ENCODE peak calls at places on chromosomes 2 and 18, in ten cellular contexts. W is cardiac muscle cell, C is heart right ventricle, Q is astrocyte of the spinal cord, X is MM.1S, E is coronary artery, S is RWPE2, K is mucosa of descending colon, J is breast epithelium, Z is body of pancreas. P is an unnamed sample.

GRCh38 chr2:154402138-154402714 is 296.3 kb upstream of the KCNJ3 start:
- DNase-seq in W (peak), E (no peak), Z (no peak), K (no peak), S (no peak), Q (peak), C (no peak), X (peak), J (no peak), P (peak)

GRCh38 chr2:233240897-233241296 is 10.6 kb upstream of the ATG16L1 start:
- DNase-seq in J (no peak), Z (no peak), W (no peak), K (no peak), E (no peak), Q (no peak), X (peak), S (no peak), C (no peak), P (no peak)

GRCh38 chr2:25567406-25567805 is 106.0 kb downstream of the DTNB start:
- DNase-seq in S (no peak), X (peak), J (no peak), Z (peak), E (no peak), K (no peak), Q (peak), W (peak), C (no peak), P (peak)

GRCh38 chr18:23099621-23100020 is 35.7 kb upstream of the CABLES1 start:
- DNase-seq in Q (peak), W (no peak), Z (no peak), X (no peak), K (peak), J (peak), S (no peak), C (no peak), E (no peak), P (no peak)

GRCh38 chr2:165582409-165582808 is 112.9 kb downstream of the CSRNP3 start:
- DNase-seq in K (no peak), C (no peak), X (no peak), E (no peak), Z (peak), S (no peak), J (no peak), Q (peak), W (peak), P (peak)

GRCh38 chr2:143429932-143430331 is 300.7 kb downstream of the ARHGAP15 start:
- DNase-seq in K (no peak), J (no peak), Z (peak), C (no peak), X (no peak), S (no peak), Q (peak), W (peak), E (no peak), P (peak)

GRCh38 chr2:202780514-202781021 is 91.0 kb downstream of the ICA1L start:
- DNase-seq in K (no peak), C (no peak), W (no peak), S (no peak), J (no peak), Z (no peak), X (no peak), Q (peak), E (no peak), P (peak)

GRCh38 chr2:231052494-231053451 is 3.9 kb upstream of the PSMD1 start:
- DNase-seq in Z (peak), J (peak), K (peak), Q (peak), X (peak), C (peak), S (no peak), W (peak), E (peak), P (peak)

GRCh38 chr2:85132392-85132791 is 800 bp upstream of the TCF7L1 start:
- DNase-seq in E (no peak), J (no peak), Q (no peak), K (no peak), Z (peak), S (no peak), C (no peak), X (no peak), W (peak), P (peak)

GRCh38 chr18:6069103-6069502 is 173.8 kb upstream of the TMEM200C start:
- DNase-seq in J (no peak), X (no peak), Q (no peak), E (no peak), K (no peak), C (no peak), Z (no peak), S (no peak), W (no peak), P (no peak)

GRCh38 chr18:12403601-12404506 is 3.9 kb upstream of the PRELID3A start:
- DNase-seq in Q (peak), S (no peak), E (no peak), C (no peak), Z (no peak), J (no peak), W (peak), X (no peak), K (no peak), P (peak)

GRCh38 chr2:217937446-217937845 is 65.3 kb downstream of the TNS1 start:
- DNase-seq in J (no peak), K (no peak), Q (no peak), E (no peak), C (peak), X (no peak), Z (peak), W (peak), S (no peak), P (no peak)

GRCh38 chr2:217939629-217940245 is 63.1 kb downstream of the TNS1 start:
- DNase-seq in Q (no peak), X (no peak), J (no peak), Z (no peak), W (no peak), C (no peak), E (no peak), S (no peak), K (no peak), P (no peak)

GRCh38 chr2:217936952-217937351 is 65.8 kb downstream of the TNS1 start:
- DNase-seq in X (no peak), Z (no peak), K (no peak), C (no peak), E (no peak), S (no peak), W (no peak), J (no peak), Q (no peak), P (no peak)

GRCh38 chr2:217939220-217939619 is 63.6 kb downstream of the TNS1 start:
- DNase-seq in Z (no peak), X (no peak), J (no peak), K (no peak), W (no peak), S (no peak), E (no peak), C (no peak), Q (no peak), P (no peak)

GRCh38 chr2:217938038-217938437 is 64.8 kb downstream of the TNS1 start:
- DNase-seq in C (peak), Z (no peak), Q (no peak), X (no peak), K (no peak), J (no peak), W (no peak), S (no peak), E (no peak), P (no peak)
- H3K4me3 ChIP-seq in C (peak), Z (no peak), Q (no peak), X (no peak), K (no peak), J (no peak), W (no peak), S (no peak), E (peak), P (no peak)

GRCh38 chr18:26456070-26456491 is 92.3 kb downstream of the KCTD1 start:
- DNase-seq in E (no peak), K (no peak), C (no peak), Z (no peak), X (peak), Q (no peak), S (no peak), J (no peak), W (no peak), P (no peak)
- TF ChIP-seq CTCF in E (no peak), K (no peak), C (no peak), Z (no peak), X (peak), Q (no peak), S (peak), J (no peak), W (peak), P (no peak)

DNA sequence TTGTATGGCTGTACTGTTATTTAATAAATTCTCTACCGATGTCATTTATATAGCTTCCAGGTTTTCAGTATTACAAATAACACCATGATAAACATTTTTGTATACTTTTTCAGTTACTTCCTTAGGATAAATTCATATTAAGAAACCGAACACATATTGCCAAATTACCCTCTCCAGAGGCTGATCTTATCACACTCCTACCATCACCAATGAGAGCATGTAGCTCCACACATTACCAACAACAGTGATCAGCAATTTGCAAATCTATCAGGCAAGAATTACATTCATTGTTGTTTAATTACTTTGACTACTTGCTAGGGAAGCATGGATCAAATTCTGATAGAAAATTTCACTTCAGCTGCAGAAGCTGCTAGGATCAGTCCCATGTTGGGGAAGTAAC is 5.8 kb upstream of the NDUFV2 start:
- DNase-seq in E (no peak), S (no peak), C (no peak), W (no peak), Z (no peak), K (no peak), J (no peak), X (no peak), Q (no peak), P (no peak)
- H3K4me3 ChIP-seq in E (no peak), S (no peak), C (no peak), W (no peak), Z (no peak), K (no peak), J (no peak), X (no peak), Q (no peak), P (no peak)

GRCh38 chr2:96769816-96770215 is 9.1 kb downstream of the CNNM4 start:
- DNase-seq in K (no peak), J (peak), Z (peak), S (no peak), E (no peak), Q (no peak), X (no peak), C (peak), W (no peak), P (no peak)

GRCh38 chr2:96772903-96773675 is 12.4 kb downstream of the CNNM4 start:
- DNase-seq in J (peak), C (peak), W (no peak), E (no peak), Z (no peak), Q (no peak), K (no peak), X (no peak), S (no peak), P (no peak)

GRCh38 chr2:96773922-96774321 is 13.2 kb downstream of the CNNM4 start:
- DNase-seq in X (peak), K (peak), W (no peak), Z (peak), S (no peak), Q (no peak), C (no peak), J (no peak), E (no peak), P (no peak)

GRCh38 chr2:96770451-96770850 is 9.7 kb downstream of the CNNM4 start:
- DNase-seq in K (no peak), S (no peak), X (no peak), Z (no peak), C (no peak), W (no peak), E (no peak), J (no peak), Q (no peak), P (no peak)

GRCh38 chr2:96771792-96772618 is 11.3 kb downstream of the CNNM4 start:
- DNase-seq in W (no peak), K (peak), X (no peak), Q (no peak), E (no peak), C (no peak), Z (peak), S (no peak), J (peak), P (no peak)
- TF ChIP-seq CTCF in W (no peak), K (peak), X (no peak), Q (no peak), E (no peak), C (no peak), Z (no peak), S (no peak), J (peak), P (no peak)